ENCODE peak calls at places on chromosomes 13 and 19, in four cellular contexts. V is M059J; X is activated CD4-positive, alpha-beta T cell treated with anti-CD3 and anti-CD28 coated beads for 24 hours; J is AG09309. O is an unnamed sample.

GRCh38 chr19:40687525-40688016 is 2.9 kb downstream of the NUMBL start:
- DNase-seq in V (no peak), X (no peak), J (no peak), O (no peak)

GRCh38 chr13:92390217-92390616 is 836.4 kb upstream of the GPC6 start:
- DNase-seq in V (peak; percentile 0), X (no peak), J (no peak), O (no peak)

GRCh38 chr19:37991176-37991835 is 84.3 kb downstream of the SIPA1L3 start:
- DNase-seq in V (no peak), X (no peak), J (no peak), O (no peak)

GRCh38 chr19:3632739-3633558 is 6.4 kb upstream of the CACTIN start:
- DNase-seq in V (no peak), X (no peak), J (no peak), O (no peak)

GRCh38 chr13:21365574-21365973 is 93.5 kb downstream of the ZDHHC20 start:
- DNase-seq in V (no peak), X (no peak), J (no peak), O (no peak)

GRCh38 chr19:53147645-53148044 is 11.2 kb downstream of the ZNF347 start:
- DNase-seq in V (peak; percentile 9), X (no peak), J (no peak), O (no peak)

GRCh38 chr19:32877977-32878745 is 8.6 kb upstream of the SLC7A9 start:
- DNase-seq in V (no peak), X (no peak), J (no peak), O (no peak)

GRCh38 chr19:45814851-45815481 is at the start of gene RSPH6A:
- DNase-seq in V (no peak), X (no peak), J (no peak), O (no peak)

GRCh38 chr13:50127017-50127725 is 111.9 kb downstream of the KCNRG start:
- DNase-seq in V (no peak), X (peak; percentile 41), J (no peak), O (no peak)

GRCh38 chr19:53883231-53883661 is 1.2 kb downstream of the PRKCG start:
- DNase-seq in V (no peak), X (no peak), J (no peak), O (no peak)

GRCh38 chr19:10112895-10113591 is 1.6 kb downstream of the P2RY11 start:
- DNase-seq in V (no peak), X (peak; percentile 68), J (no peak), O (no peak)

GRCh38 chr13:79782541-79783216 is 301.7 kb downstream of the NDFIP2 start:
- DNase-seq in V (peak; percentile 54), X (no peak), J (no peak), O (peak; percentile 87)

GRCh38 chr19:43300876-43301765 is 31.8 kb upstream of the PSG9 start:
- DNase-seq in V (peak; percentile 91), X (no peak), J (no peak), O (peak; percentile 70)

GRCh38 chr19:33064117-33064777 is 441 bp downstream of the RHPN2 start:
- DNase-seq in V (no peak), X (no peak), J (no peak), O (no peak)

GRCh38 chr19:51325161-51325979 is 13.9 kb downstream of the IGLON5 start:
- DNase-seq in V (no peak), X (no peak), J (no peak), O (no peak)

GRCh38 chr13:32045963-32046785 is 14.6 kb downstream of the FRY start:
- DNase-seq in V (peak; percentile 38), X (no peak), J (no peak), O (peak; percentile 37)

GRCh38 chr13:47454986-47455385 is 546.1 kb downstream of the SUCLA2 start:
- DNase-seq in V (no peak), X (no peak), J (peak; percentile 20), O (no peak)

GRCh38 chr13:42041684-42042035 is 6.8 kb upstream of the DGKH start:
- DNase-seq in V (peak; percentile 74), X (no peak), J (no peak), O (peak; percentile 61)

GRCh38 chr19:20247016-20247683 is 80.1 kb downstream of the ZNF486 start:
- DNase-seq in V (no peak), X (no peak), J (no peak), O (no peak)

GRCh38 chr13:85997587-85997986 is 198.4 kb upstream of the SLITRK6 start:
- DNase-seq in V (peak; percentile 3), X (no peak), J (no peak), O (no peak)

GRCh38 chr13:20462921-20463320 is 62.7 kb downstream of the CRYL1 start:
- DNase-seq in V (no peak), X (no peak), J (no peak), O (no peak)

GRCh38 chr13:23852351-23852750 is 36.8 kb downstream of the MIPEP start:
- DNase-seq in V (peak; percentile 32), X (no peak), J (no peak), O (no peak)

GRCh38 chr19:51549533-51550324 is 18.3 kb upstream of the SIGLEC6 start:
- DNase-seq in V (no peak), X (no peak), J (no peak), O (no peak)

GRCh38 chr13:48018637-48019036 is 17.6 kb upstream of the SUCLA2 start:
- DNase-seq in V (no peak), X (no peak), J (no peak), O (no peak)

GRCh38 chr13:44843403-44843802 is 145.9 kb downstream of the NUFIP1 start:
- DNase-seq in V (peak; percentile 69), X (no peak), J (peak; percentile 42), O (peak; percentile 69)

GRCh38 chr19:19098703-19099632 is 35.2 kb downstream of the SLC25A42 start:
- DNase-seq in V (no peak), X (no peak), J (no peak), O (no peak)

GRCh38 chr19:3220576-3220975 is 3.9 kb upstream of the CELF5 start:
- DNase-seq in V (no peak), X (no peak), J (no peak), O (no peak)

GRCh38 chr13:48586591-48587103 is 53.8 kb upstream of the RCBTB2 start:
- DNase-seq in V (no peak), X (no peak), J (no peak), O (no peak)

GRCh38 chr19:13100031-13100588 is 2.5 kb downstream of the LYL1 start:
- DNase-seq in V (no peak), X (peak; percentile 59), J (no peak), O (peak; percentile 15)

GRCh38 chr13:74987124-74987690 is 494.8 kb downstream of the TBC1D4 start:
- DNase-seq in V (peak; percentile 22), X (no peak), J (no peak), O (no peak)

GRCh38 chr13:112700291-112701060 is 10.6 kb downstream of the ATP11A start:
- DNase-seq in V (no peak), X (no peak), J (no peak), O (no peak)

GRCh38 chr19:18431351-18432197 is 6.4 kb downstream of the ISYNA1 start:
- DNase-seq in V (no peak), X (no peak), J (no peak), O (no peak)

GRCh38 chr19:53518716-53519115 is 19.2 kb upstream of the ZNF331 start:
- DNase-seq in V (no peak), X (no peak), J (no peak), O (no peak)

GRCh38 chr13:93708323-93709075 is 481.9 kb downstream of the GPC6 start:
- DNase-seq in V (no peak), X (no peak), J (no peak), O (no peak)

GRCh38 chr19:8610041-8610927 is at the start of gene ADAMTS10:
- DNase-seq in V (peak; percentile 32), X (peak; percentile 15), J (no peak), O (no peak)

GRCh38 chr19:7497292-7497691 is 8.5 kb upstream of the PEX11G start:
- DNase-seq in V (no peak), X (no peak), J (no peak), O (no peak)